ENCODE peak calls at places on chromosome 10, in four cellular contexts. I is thoracic aorta, W is naive B cell, L is fibroblast of the conjunctiva. U is an unnamed sample.

GRCh38 chr10:31921031-31921430 is 7.6 kb downstream of the ARHGAP12 start:
- DNase-seq in I (no peak), W (no peak), L (no peak), U (no peak)

GRCh38 chr10:114350751-114351150 is 53.6 kb downstream of the AFAP1L2 start:
- DNase-seq in I (no peak), W (no peak), L (no peak), U (no peak)

GRCh38 chr10:18079665-18080295 is 60.4 kb upstream of the CACNB2 start:
- DNase-seq in I (no peak), W (no peak), L (peak), U (no peak)

GRCh38 chr10:6729967-6730366 is 149.9 kb upstream of the PRKCQ start:
- DNase-seq in I (no peak), W (no peak), L (no peak), U (no peak)

GRCh38 chr10:100881552-100882250 is 31.1 kb upstream of the SLF2 start:
- DNase-seq in I (no peak), W (no peak), L (no peak), U (no peak)

GRCh38 chr10:62594093-62594520 is 210.4 kb upstream of the ADO start:
- DNase-seq in I (no peak), W (peak), L (peak), U (peak)

GRCh38 chr10:84424731-84425165 is 96.4 kb downstream of the CCSER2 start:
- DNase-seq in I (peak), W (no peak), L (peak), U (no peak)

GRCh38 chr10:89555688-89556445 is 20.5 kb upstream of the SLC16A12 start:
- DNase-seq in I (no peak), W (no peak), L (peak), U (no peak)

GRCh38 chr10:93775330-93775729 is 17.6 kb downstream of the LGI1 start:
- DNase-seq in I (no peak), W (no peak), L (no peak), U (no peak)

GRCh38 chr10:119190954-119191619 is 12.5 kb upstream of the PRDX3 start:
- DNase-seq in I (no peak), W (no peak), L (no peak), U (no peak)

GRCh38 chr10:127028556-127028955 is 123.3 kb downstream of the DOCK1 start:
- DNase-seq in I (no peak), W (no peak), L (no peak), U (no peak)

GRCh38 chr10:69467928-69468770 is 16.9 kb downstream of the TSPAN15 start:
- DNase-seq in I (no peak), W (no peak), L (no peak), U (no peak)

GRCh38 chr10:4280481-4281206 is 495.6 kb upstream of the KLF6 start:
- DNase-seq in I (no peak), W (no peak), L (peak), U (no peak)

GRCh38 chr10:12500406-12501303 is 151.3 kb downstream of the CAMK1D start:
- DNase-seq in I (no peak), W (no peak), L (no peak), U (no peak)

GRCh38 chr10:75228834-75229233 is 6.9 kb downstream of the COMTD1 start:
- DNase-seq in I (no peak), W (no peak), L (no peak), U (no peak)

GRCh38 chr10:13877154-13877909 is 290.6 kb downstream of the PRPF18 start:
- DNase-seq in I (peak), W (no peak), L (peak), U (no peak)

GRCh38 chr10:55091691-55092328 is 290.8 kb upstream of the PCDH15 start:
- DNase-seq in I (no peak), W (no peak), L (no peak), U (no peak)

GRCh38 chr10:34861293-34862004 is 46.4 kb upstream of the PARD3 start:
- DNase-seq in I (no peak), W (no peak), L (peak), U (no peak)

GRCh38 chr10:119341236-119342016 is 134.1 kb downstream of the GRK5 start:
- DNase-seq in I (no peak), W (no peak), L (no peak), U (no peak)

GRCh38 chr10:82874671-82875070 is 999.7 kb downstream of the NRG3 start:
- DNase-seq in I (no peak), W (no peak), L (no peak), U (no peak)

GRCh38 chr10:80382989-80383388 is 25.4 kb upstream of the PRXL2A start:
- DNase-seq in I (no peak), W (peak), L (peak), U (no peak)

GRCh38 chr10:73940634-73941221 is 29.8 kb downstream of the PLAU start:
- DNase-seq in I (peak), W (peak), L (peak), U (peak)

GRCh38 chr10:78856421-78856820 is 212.3 kb upstream of the ZMIZ1 start:
- DNase-seq in I (no peak), W (no peak), L (no peak), U (no peak)

GRCh38 chr10:79079490-79080355 is 11.0 kb downstream of the ZMIZ1 start:
- DNase-seq in I (no peak), W (no peak), L (no peak), U (no peak)

GRCh38 chr10:32948451-32948850 is 9.6 kb downstream of the ITGB1 start:
- DNase-seq in I (no peak), W (no peak), L (no peak), U (no peak)

GRCh38 chr10:76719021-76719420 is 918.6 kb downstream of the KCNMA1 start:
- DNase-seq in I (no peak), W (no peak), L (no peak), U (no peak)

GRCh38 chr10:61842755-61843497 is 58.6 kb upstream of the ARID5B start:
- DNase-seq in I (no peak), W (no peak), L (no peak), U (no peak)

GRCh38 chr10:71975087-71975890 is 11.1 kb downstream of the CHST3 start:
- DNase-seq in I (peak), W (no peak), L (no peak), U (no peak)

GRCh38 chr10:25808372-25808771 is 125.7 kb upstream of the MYO3A start:
- DNase-seq in I (no peak), W (no peak), L (no peak), U (no peak)

GRCh38 chr10:54983255-54983654 is 182.2 kb upstream of the PCDH15 start:
- DNase-seq in I (no peak), W (no peak), L (no peak), U (no peak)